ENCODE peak calls at places on chromosomes 7 and 10, in seven cellular contexts. One of them, this sample, is unnamed.

GRCh38 chr7:77442631-77443420 is 26.7 kb upstream of the GSAP start:
- DNase-seq in NT2/D1: no peak
- DNase-seq in posterior cingulate gyrus: no peak
- DNase-seq in globus pallidus: no peak
- DNase-seq in activated T-cell treated with anti-CD3 and anti-CD28 coated beads, Interleukin-2, amount 50 U/mL, for 1 hour: no peak
- DNase-seq in activated gamma-delta T cell treated with Interleukin-2 at 50 U/mL for 16 hours: no peak
- DNase-seq in effector CD4-positive, alpha-beta T cell: no peak
- DNase-seq in this sample: no peak

GRCh38 chr10:78972947-78973900 is 95.5 kb upstream of the ZMIZ1 start:
- DNase-seq in effector CD4-positive, alpha-beta T cell: peak; percentile 49
- DNase-seq in posterior cingulate gyrus: peak; percentile 72
- DNase-seq in activated T-cell treated with anti-CD3 and anti-CD28 coated beads, Interleukin-2, amount 50 U/mL, for 1 hour: peak; percentile 67
- DNase-seq in globus pallidus: peak; percentile 96
- DNase-seq in activated gamma-delta T cell treated with Interleukin-2 at 50 U/mL for 16 hours: peak; percentile 71
- DNase-seq in NT2/D1: peak; percentile 63
- DNase-seq in this sample: peak; percentile 90

GRCh38 chr10:69087600-69088470 is at the start of gene SRGN:
- DNase-seq in activated T-cell treated with anti-CD3 and anti-CD28 coated beads, Interleukin-2, amount 50 U/mL, for 1 hour: peak; percentile 65
- DNase-seq in posterior cingulate gyrus: no peak
- DNase-seq in NT2/D1: no peak
- DNase-seq in globus pallidus: peak; percentile 69
- DNase-seq in activated gamma-delta T cell treated with Interleukin-2 at 50 U/mL for 16 hours: peak; percentile 64
- DNase-seq in effector CD4-positive, alpha-beta T cell: peak; percentile 74
- DNase-seq in this sample: peak; percentile 95

GRCh38 chr7:159138508-159138907 is 6.2 kb downstream of the VIPR2 start:
- DNase-seq in globus pallidus: no peak
- DNase-seq in activated gamma-delta T cell treated with Interleukin-2 at 50 U/mL for 16 hours: no peak
- DNase-seq in activated T-cell treated with anti-CD3 and anti-CD28 coated beads, Interleukin-2, amount 50 U/mL, for 1 hour: no peak
- DNase-seq in NT2/D1: no peak
- DNase-seq in effector CD4-positive, alpha-beta T cell: no peak
- DNase-seq in posterior cingulate gyrus: no peak
- DNase-seq in this sample: no peak

GRCh38 chr7:154886591-154886990 is 116.3 kb downstream of the PAXIP1 start:
- DNase-seq in activated T-cell treated with anti-CD3 and anti-CD28 coated beads, Interleukin-2, amount 50 U/mL, for 1 hour: no peak
- DNase-seq in posterior cingulate gyrus: no peak
- DNase-seq in globus pallidus: no peak
- DNase-seq in effector CD4-positive, alpha-beta T cell: no peak
- DNase-seq in NT2/D1: no peak
- DNase-seq in activated gamma-delta T cell treated with Interleukin-2 at 50 U/mL for 16 hours: no peak
- DNase-seq in this sample: no peak

GRCh38 chr10:133176546-133176945 is 16.5 kb downstream of the KNDC1 start:
- DNase-seq in globus pallidus: no peak
- DNase-seq in posterior cingulate gyrus: no peak
- DNase-seq in effector CD4-positive, alpha-beta T cell: no peak
- DNase-seq in activated T-cell treated with anti-CD3 and anti-CD28 coated beads, Interleukin-2, amount 50 U/mL, for 1 hour: no peak
- DNase-seq in activated gamma-delta T cell treated with Interleukin-2 at 50 U/mL for 16 hours: no peak
- DNase-seq in NT2/D1: no peak
- DNase-seq in this sample: no peak

GRCh38 chr7:158606111-158606510 is 18.5 kb upstream of the PTPRN2 start:
- DNase-seq in NT2/D1: no peak
- DNase-seq in globus pallidus: no peak
- DNase-seq in activated gamma-delta T cell treated with Interleukin-2 at 50 U/mL for 16 hours: no peak
- DNase-seq in activated T-cell treated with anti-CD3 and anti-CD28 coated beads, Interleukin-2, amount 50 U/mL, for 1 hour: no peak
- DNase-seq in posterior cingulate gyrus: no peak
- DNase-seq in effector CD4-positive, alpha-beta T cell: no peak
- DNase-seq in this sample: no peak

GRCh38 chr7:134767567-134768168 is 11.8 kb upstream of the CALD1 start:
- DNase-seq in posterior cingulate gyrus: no peak
- DNase-seq in effector CD4-positive, alpha-beta T cell: no peak
- DNase-seq in activated gamma-delta T cell treated with Interleukin-2 at 50 U/mL for 16 hours: no peak
- DNase-seq in globus pallidus: no peak
- DNase-seq in activated T-cell treated with anti-CD3 and anti-CD28 coated beads, Interleukin-2, amount 50 U/mL, for 1 hour: no peak
- DNase-seq in NT2/D1: no peak
- DNase-seq in this sample: no peak

GRCh38 chr7:20306499-20306946 is 24.2 kb upstream of the ITGB8 start:
- DNase-seq in activated T-cell treated with anti-CD3 and anti-CD28 coated beads, Interleukin-2, amount 50 U/mL, for 1 hour: no peak
- DNase-seq in globus pallidus: no peak
- DNase-seq in NT2/D1: no peak
- DNase-seq in effector CD4-positive, alpha-beta T cell: no peak
- DNase-seq in activated gamma-delta T cell treated with Interleukin-2 at 50 U/mL for 16 hours: no peak
- DNase-seq in posterior cingulate gyrus: no peak
- DNase-seq in this sample: no peak

GRCh38 chr10:125146791-125147604 is 13.4 kb downstream of the CTBP2 start:
- DNase-seq in globus pallidus: no peak
- DNase-seq in activated gamma-delta T cell treated with Interleukin-2 at 50 U/mL for 16 hours: no peak
- DNase-seq in NT2/D1: no peak
- DNase-seq in activated T-cell treated with anti-CD3 and anti-CD28 coated beads, Interleukin-2, amount 50 U/mL, for 1 hour: no peak
- DNase-seq in effector CD4-positive, alpha-beta T cell: no peak
- DNase-seq in posterior cingulate gyrus: no peak
- DNase-seq in this sample: peak; percentile 79

GRCh38 chr7:107948645-107949442 is 54.1 kb downstream of the LAMB1 start:
- DNase-seq in posterior cingulate gyrus: no peak
- DNase-seq in activated gamma-delta T cell treated with Interleukin-2 at 50 U/mL for 16 hours: no peak
- DNase-seq in effector CD4-positive, alpha-beta T cell: no peak
- DNase-seq in globus pallidus: no peak
- DNase-seq in NT2/D1: no peak
- DNase-seq in activated T-cell treated with anti-CD3 and anti-CD28 coated beads, Interleukin-2, amount 50 U/mL, for 1 hour: no peak
- DNase-seq in this sample: no peak

GRCh38 chr10:127977368-127978009 is 70.6 kb downstream of the PTPRE start:
- DNase-seq in globus pallidus: peak; percentile 89
- DNase-seq in effector CD4-positive, alpha-beta T cell: no peak
- DNase-seq in NT2/D1: no peak
- DNase-seq in activated T-cell treated with anti-CD3 and anti-CD28 coated beads, Interleukin-2, amount 50 U/mL, for 1 hour: no peak
- DNase-seq in posterior cingulate gyrus: peak; percentile 53
- DNase-seq in activated gamma-delta T cell treated with Interleukin-2 at 50 U/mL for 16 hours: no peak
- DNase-seq in this sample: peak; percentile 54

GRCh38 chr7:79837915-79838314 is 296.7 kb upstream of the GNAI1 start:
- DNase-seq in activated gamma-delta T cell treated with Interleukin-2 at 50 U/mL for 16 hours: no peak
- DNase-seq in activated T-cell treated with anti-CD3 and anti-CD28 coated beads, Interleukin-2, amount 50 U/mL, for 1 hour: no peak
- DNase-seq in globus pallidus: no peak
- DNase-seq in effector CD4-positive, alpha-beta T cell: no peak
- DNase-seq in NT2/D1: no peak
- DNase-seq in posterior cingulate gyrus: no peak
- DNase-seq in this sample: no peak

GRCh38 chr7:84302949-84303348 is 108.4 kb upstream of the SEMA3A start:
- DNase-seq in globus pallidus: no peak
- DNase-seq in activated gamma-delta T cell treated with Interleukin-2 at 50 U/mL for 16 hours: no peak
- DNase-seq in posterior cingulate gyrus: no peak
- DNase-seq in NT2/D1: no peak
- DNase-seq in effector CD4-positive, alpha-beta T cell: no peak
- DNase-seq in activated T-cell treated with anti-CD3 and anti-CD28 coated beads, Interleukin-2, amount 50 U/mL, for 1 hour: no peak
- DNase-seq in this sample: no peak

GRCh38 chr10:69278446-69278963 is at the start of gene HK1:
- DNase-seq in globus pallidus: peak; percentile 26
- DNase-seq in posterior cingulate gyrus: no peak
- DNase-seq in NT2/D1: peak; percentile 16
- DNase-seq in effector CD4-positive, alpha-beta T cell: no peak
- DNase-seq in activated T-cell treated with anti-CD3 and anti-CD28 coated beads, Interleukin-2, amount 50 U/mL, for 1 hour: no peak
- DNase-seq in activated gamma-delta T cell treated with Interleukin-2 at 50 U/mL for 16 hours: no peak
- DNase-seq in this sample: no peak

GRCh38 chr10:109062371-109062770 is 860.9 kb downstream of the XPNPEP1 start:
- DNase-seq in posterior cingulate gyrus: no peak
- DNase-seq in activated T-cell treated with anti-CD3 and anti-CD28 coated beads, Interleukin-2, amount 50 U/mL, for 1 hour: no peak
- DNase-seq in effector CD4-positive, alpha-beta T cell: no peak
- DNase-seq in NT2/D1: no peak
- DNase-seq in activated gamma-delta T cell treated with Interleukin-2 at 50 U/mL for 16 hours: no peak
- DNase-seq in globus pallidus: no peak
- DNase-seq in this sample: no peak

GRCh38 chr10:17430647-17431355 is 23.6 kb downstream of the ST8SIA6 start:
- DNase-seq in activated gamma-delta T cell treated with Interleukin-2 at 50 U/mL for 16 hours: peak; percentile 64
- DNase-seq in posterior cingulate gyrus: peak; percentile 46
- DNase-seq in effector CD4-positive, alpha-beta T cell: peak; percentile 59
- DNase-seq in NT2/D1: peak; percentile 30
- DNase-seq in activated T-cell treated with anti-CD3 and anti-CD28 coated beads, Interleukin-2, amount 50 U/mL, for 1 hour: peak; percentile 68
- DNase-seq in globus pallidus: peak; percentile 58
- DNase-seq in this sample: no peak

GRCh38 chr10:51651063-51651462 is 48.3 kb downstream of the CSTF2T start:
- DNase-seq in activated T-cell treated with anti-CD3 and anti-CD28 coated beads, Interleukin-2, amount 50 U/mL, for 1 hour: no peak
- DNase-seq in globus pallidus: no peak
- DNase-seq in activated gamma-delta T cell treated with Interleukin-2 at 50 U/mL for 16 hours: no peak
- DNase-seq in posterior cingulate gyrus: no peak
- DNase-seq in effector CD4-positive, alpha-beta T cell: no peak
- DNase-seq in NT2/D1: no peak
- DNase-seq in this sample: no peak

GRCh38 chr7:93890041-93890463 is 501 bp downstream of the TFPI2 start:
- DNase-seq in globus pallidus: no peak
- DNase-seq in NT2/D1: peak; percentile 32
- DNase-seq in effector CD4-positive, alpha-beta T cell: no peak
- DNase-seq in activated gamma-delta T cell treated with Interleukin-2 at 50 U/mL for 16 hours: no peak
- DNase-seq in activated T-cell treated with anti-CD3 and anti-CD28 coated beads, Interleukin-2, amount 50 U/mL, for 1 hour: no peak
- DNase-seq in posterior cingulate gyrus: no peak
- DNase-seq in this sample: no peak

GRCh38 chr7:8228766-8229674 is 32.9 kb downstream of the ICA1 start:
- DNase-seq in activated gamma-delta T cell treated with Interleukin-2 at 50 U/mL for 16 hours: no peak
- DNase-seq in activated T-cell treated with anti-CD3 and anti-CD28 coated beads, Interleukin-2, amount 50 U/mL, for 1 hour: no peak
- DNase-seq in globus pallidus: no peak
- DNase-seq in posterior cingulate gyrus: no peak
- DNase-seq in NT2/D1: no peak
- DNase-seq in effector CD4-positive, alpha-beta T cell: no peak
- DNase-seq in this sample: no peak